ENCODE peak calls at places on chromosome 15, in six cellular contexts. I is ovary, X is RWPE2, F is adipocyte, N is HL-60, Z is stomach. M is an unnamed sample.

GRCh38 chr15:65873271-65873670 is 4.0 kb downstream of the RAB11A start:
- DNase-seq in I (no peak), X (no peak), F (peak), N (no peak), Z (no peak), M (no peak)

GRCh38 chr15:89103481-89104171 is 15.4 kb downstream of the ABHD2 start:
- DNase-seq in I (no peak), X (no peak), F (no peak), N (no peak), Z (no peak), M (no peak)

GRCh38 chr15:58307313-58307961 is 124.4 kb upstream of the LIPC start:
- DNase-seq in I (no peak), X (no peak), F (peak), N (no peak), Z (no peak), M (peak)

GRCh38 chr15:34650177-34650576 is 66.7 kb upstream of the GOLGA8B start:
- DNase-seq in I (no peak), X (no peak), F (peak), N (no peak), Z (no peak), M (peak)

GRCh38 chr15:84595660-84596059 is 5.1 kb upstream of the ZSCAN2 start:
- DNase-seq in I (no peak), X (no peak), F (no peak), N (no peak), Z (no peak), M (no peak)

GRCh38 chr15:99408236-99409096 is 157.2 kb downstream of the LRRC28 start:
- DNase-seq in I (peak), X (no peak), F (peak), N (no peak), Z (no peak), M (peak)

GRCh38 chr15:80977627-80978036 is 12.0 kb downstream of the MESD start:
- DNase-seq in I (no peak), X (no peak), F (peak), N (peak), Z (peak), M (peak)

GRCh38 chr15:41917767-41918430 is 24.0 kb upstream of the SPTBN5 start:
- DNase-seq in I (no peak), X (peak), F (peak), N (peak), Z (peak), M (peak)

GRCh38 chr15:57122080-57122845 is 203.8 kb downstream of the TCF12 start:
- DNase-seq in I (no peak), X (no peak), F (peak), N (no peak), Z (no peak), M (no peak)

GRCh38 chr15:78714890-78715289 is 73.9 kb upstream of the CHRNB4 start:
- DNase-seq in I (no peak), X (peak), F (no peak), N (no peak), Z (no peak), M (no peak)

GRCh38 chr15:40436116-40436891 is 4.4 kb upstream of the BAHD1 start:
- DNase-seq in I (peak), X (peak), F (peak), N (no peak), Z (no peak), M (no peak)

GRCh38 chr15:40838756-40839155 is 5.1 kb upstream of the SPINT1 start:
- DNase-seq in I (no peak), X (no peak), F (peak), N (no peak), Z (no peak), M (peak)

GRCh38 chr15:94081829-94082228 is 149.5 kb upstream of the MCTP2 start:
- DNase-seq in I (no peak), X (no peak), F (no peak), N (no peak), Z (no peak), M (no peak)

GRCh38 chr15:77030928-77031375 is 36.0 kb downstream of the PSTPIP1 start:
- DNase-seq in I (no peak), X (peak), F (no peak), N (no peak), Z (peak), M (no peak)

GRCh38 chr15:67165653-67166260 is 88.7 kb downstream of the AAGAB start:
- DNase-seq in I (no peak), X (no peak), F (no peak), N (no peak), Z (no peak), M (no peak)

GRCh38 chr15:44666208-44667038 is 3.0 kb upstream of the SPG11 start:
- DNase-seq in I (no peak), X (no peak), F (no peak), N (no peak), Z (no peak), M (no peak)

GRCh38 chr15:78237146-78237545 is 2.8 kb upstream of the ACSBG1 start:
- DNase-seq in I (no peak), X (peak), F (no peak), N (no peak), Z (no peak), M (no peak)

GRCh38 chr15:49918106-49918505 is 200.9 kb downstream of the ATP8B4 start:
- DNase-seq in I (no peak), X (no peak), F (no peak), N (no peak), Z (no peak), M (no peak)

GRCh38 chr15:92629276-92629974 is 26.1 kb downstream of the FAM174B start:
- DNase-seq in I (no peak), X (peak), F (no peak), N (no peak), Z (peak), M (no peak)

GRCh38 chr15:71680079-71680461 is 130.3 kb upstream of the NR2E3 start:
- DNase-seq in I (no peak), X (no peak), F (no peak), N (no peak), Z (peak), M (no peak)

GRCh38 chr15:70166506-70167087 is 68.9 kb upstream of the TLE3 start:
- DNase-seq in I (no peak), X (no peak), F (no peak), N (no peak), Z (no peak), M (no peak)

GRCh38 chr15:38809621-38810020 is 245.0 kb upstream of the RASGRP1 start:
- DNase-seq in I (no peak), X (no peak), F (no peak), N (no peak), Z (no peak), M (peak)

GRCh38 chr15:49901867-49902775 is 216.9 kb downstream of the ATP8B4 start:
- DNase-seq in I (no peak), X (no peak), F (peak), N (no peak), Z (no peak), M (peak)

GRCh38 chr15:47870956-47871625 is 153.8 kb downstream of the SEMA6D start:
- DNase-seq in I (no peak), X (no peak), F (peak), N (no peak), Z (no peak), M (peak)

GRCh38 chr15:84656972-84657371 is 1.0 kb downstream of the NMB start:
- DNase-seq in I (no peak), X (no peak), F (no peak), N (no peak), Z (no peak), M (no peak)

GRCh38 chr15:38854506-38854905 is 289.9 kb upstream of the RASGRP1 start:
- DNase-seq in I (no peak), X (no peak), F (no peak), N (no peak), Z (no peak), M (no peak)

GRCh38 chr15:39542385-39543065 is 38.4 kb upstream of the THBS1 start:
- DNase-seq in I (no peak), X (no peak), F (no peak), N (no peak), Z (no peak), M (no peak)

GRCh38 chr15:66654718-66655375 is 47.2 kb upstream of the SMAD6 start:
- DNase-seq in I (peak), X (no peak), F (no peak), N (no peak), Z (peak), M (no peak)

GRCh38 chr15:85059734-85060133 is 78.1 kb downstream of the PDE8A start:
- DNase-seq in I (no peak), X (no peak), F (no peak), N (no peak), Z (no peak), M (no peak)

GRCh38 chr15:99130314-99130713 is 25.4 kb downstream of the SYNM start:
- DNase-seq in I (no peak), X (no peak), F (no peak), N (no peak), Z (no peak), M (no peak)

GRCh38 chr15:51883436-51883835 is 54.0 kb downstream of the TMOD3 start:
- DNase-seq in I (no peak), X (no peak), F (peak), N (no peak), Z (no peak), M (peak)

GRCh38 chr15:88274534-88275460 is 18.3 kb upstream of the NTRK3 start:
- DNase-seq in I (peak), X (no peak), F (peak), N (no peak), Z (peak), M (peak)

GRCh38 chr15:70156781-70157261 is 59.1 kb upstream of the TLE3 start:
- DNase-seq in I (no peak), X (no peak), F (peak), N (no peak), Z (peak), M (peak)

GRCh38 chr15:35705030-35705884 is 159.3 kb upstream of the DPH6 start:
- DNase-seq in I (no peak), X (no peak), F (no peak), N (no peak), Z (no peak), M (no peak)

GRCh38 chr15:82531496-82532382 is 8.5 kb downstream of the RPS17 start:
- DNase-seq in I (no peak), X (peak), F (no peak), N (no peak), Z (no peak), M (no peak)

GRCh38 chr15:84855032-84855645 is 29.3 kb upstream of the SLC28A1 start:
- DNase-seq in I (no peak), X (no peak), F (no peak), N (no peak), Z (no peak), M (no peak)

DNA sequence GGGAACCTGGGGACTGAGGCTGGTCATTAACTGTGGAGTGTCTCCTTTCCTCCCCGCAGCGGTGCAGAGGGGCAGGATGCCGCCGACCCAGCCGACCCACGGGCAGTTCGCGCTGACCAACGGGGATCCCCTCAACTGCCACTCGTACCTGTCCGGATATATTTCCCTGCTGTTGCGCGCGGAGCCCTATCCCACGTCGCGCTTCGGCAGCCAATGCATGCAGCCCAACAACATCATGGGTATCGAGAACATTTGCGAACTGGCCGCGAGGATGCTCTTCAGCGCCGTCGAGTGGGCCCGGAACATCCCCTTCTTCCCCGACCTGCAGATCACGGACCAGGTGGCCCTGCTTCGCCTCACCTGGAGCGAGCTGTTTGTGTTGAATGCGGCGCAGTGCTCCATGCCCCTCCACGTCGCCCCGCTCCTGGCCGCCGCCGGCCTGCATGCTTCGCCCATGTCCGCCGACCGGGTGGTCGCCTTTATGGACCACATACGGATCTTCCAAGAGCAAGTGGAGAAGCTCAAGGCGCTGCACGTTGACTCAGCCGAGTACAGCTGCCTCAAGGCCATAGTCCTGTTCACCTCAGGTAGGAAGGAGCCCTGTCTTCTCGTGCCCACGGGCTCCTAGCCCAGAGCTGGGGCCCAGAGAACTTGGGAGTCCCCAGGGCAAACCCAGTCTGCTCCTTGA is 3.7 kb downstream of the NR2F2 start:
- DNase-seq in I (no peak), X (peak), F (peak), N (no peak), Z (no peak), M (peak)
- H3K4me3 ChIP-seq in I (peak), X (peak), F (peak), N (peak), Z (peak), M (peak)

GRCh38 chr15:24772256-24772655 is 96.7 kb downstream of the NPAP1 start:
- DNase-seq in I (no peak), X (no peak), F (no peak), N (no peak), Z (no peak), M (no peak)

GRCh38 chr15:24777307-24777706 is 101.7 kb downstream of the NPAP1 start:
- DNase-seq in I (no peak), X (no peak), F (no peak), N (no peak), Z (no peak), M (no peak)

DNA sequence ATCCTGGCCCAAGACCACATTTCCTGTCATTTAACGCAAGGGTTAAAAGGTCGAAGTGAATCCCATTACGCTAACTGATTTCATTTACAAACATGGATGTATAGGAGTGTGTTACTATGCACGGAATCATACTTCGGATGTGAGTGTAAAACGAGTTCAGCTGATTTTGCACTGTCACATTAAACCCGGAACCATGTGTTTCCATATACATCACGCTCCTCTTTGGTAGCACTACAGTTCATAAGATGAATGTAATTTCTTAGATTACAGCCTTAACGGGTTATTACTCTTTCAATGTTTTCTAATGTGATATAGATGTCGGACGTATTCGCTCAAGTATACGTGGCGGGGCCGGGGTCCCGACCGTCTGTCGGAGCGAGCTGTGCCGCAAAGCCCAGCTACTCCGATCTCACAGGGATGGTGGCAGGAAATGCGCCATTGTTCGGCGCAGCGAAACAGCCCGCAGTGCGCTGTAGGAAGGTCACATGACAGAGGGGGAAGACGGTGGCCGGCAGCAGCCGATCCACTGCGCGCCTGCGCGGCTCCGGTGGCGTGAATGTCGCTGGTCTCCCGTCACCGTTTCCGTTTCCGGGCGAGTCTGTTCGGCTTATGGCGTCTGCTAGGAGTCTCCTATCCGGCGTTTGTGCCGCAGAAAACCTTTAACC is 97.3 kb downstream of the NPAP1 start:
- DNase-seq in I (peak), X (peak), F (peak), N (peak), Z (peak), M (peak)
- H3K4me3 ChIP-seq in I (peak), X (peak), F (peak), N (peak), Z (peak), M (peak)

GRCh38 chr15:60576515-60576914 is 97.6 kb upstream of the ICE2 start:
- DNase-seq in I (no peak), X (no peak), F (no peak), N (no peak), Z (no peak), M (no peak)

GRCh38 chr15:60583194-60583593 is 104.3 kb upstream of the ICE2 start:
- DNase-seq in I (no peak), X (no peak), F (no peak), N (no peak), Z (no peak), M (no peak)

GRCh38 chr15:60582370-60583036 is 103.6 kb upstream of the ICE2 start:
- DNase-seq in I (no peak), X (no peak), F (no peak), N (no peak), Z (no peak), M (no peak)

GRCh38 chr15:60580650-60581415 is 101.9 kb upstream of the ICE2 start:
- DNase-seq in I (no peak), X (no peak), F (no peak), N (no peak), Z (no peak), M (no peak)

GRCh38 chr15:60580068-60580467 is 101.1 kb upstream of the ICE2 start:
- DNase-seq in I (no peak), X (no peak), F (no peak), N (no peak), Z (no peak), M (no peak)
- H3K4me3 ChIP-seq in I (no peak), X (no peak), F (no peak), N (no peak), Z (no peak), M (no peak)

GRCh38 chr15:24954783-24955548 is at the start of the genes SNRPN and SNURF:
- DNase-seq in I (peak), X (peak), F (peak), N (peak), Z (peak), M (peak)
- H3K4me3 ChIP-seq in I (peak), X (peak), F (peak), N (peak), Z (peak), M (peak)

GRCh38 chr15:72800819-72801481 is 17.4 kb upstream of the ADPGK start:
- DNase-seq in I (no peak), X (no peak), F (no peak), N (no peak), Z (no peak), M (no peak)

GRCh38 chr15:72796515-72797337 is 13.2 kb upstream of the ADPGK start:
- DNase-seq in I (peak), X (no peak), F (peak), N (no peak), Z (peak), M (peak)

GRCh38 chr15:72797834-72798233 is 14.3 kb upstream of the ADPGK start:
- DNase-seq in I (no peak), X (no peak), F (no peak), N (no peak), Z (no peak), M (no peak)

GRCh38 chr15:72797338-72797689 is 13.8 kb upstream of the ADPGK start:
- DNase-seq in I (no peak), X (no peak), F (no peak), N (no peak), Z (no peak), M (no peak)

DNA sequence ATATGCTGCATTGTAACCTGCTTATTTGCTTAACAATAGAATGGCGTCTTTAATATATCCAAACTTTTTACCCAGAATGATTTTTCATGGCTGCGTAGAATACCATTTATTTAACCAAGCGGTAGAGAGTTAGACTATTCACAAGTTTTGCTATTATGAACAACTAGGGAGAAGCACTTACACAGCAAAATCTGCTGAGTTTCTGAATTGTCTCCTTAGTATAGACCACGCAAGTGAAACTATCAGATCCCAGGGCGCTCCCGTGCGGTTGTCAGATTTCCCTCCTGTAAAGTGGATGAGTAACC is 12.6 kb upstream of the ADPGK start:
- DNase-seq in I (no peak), X (no peak), F (no peak), N (no peak), Z (no peak), M (no peak)
- H3K4me3 ChIP-seq in I (peak), X (peak), F (peak), N (peak), Z (peak), M (peak)

M was measured in foreskin fibroblast.